ENCODE peak calls at places on chromosomes 6 and 20, in five cellular contexts. One of them, this sample, is unnamed.

GRCh38 chr6:146028250-146028789 is 542 bp upstream of the GRM1 start:
- DNase-seq in hypothalamus: peak
- DNase-seq in cerebellum: peak
- DNase-seq in AG20443: peak
- DNase-seq in left ventricle myocardium inferior: peak
- DNase-seq in this sample: peak

GRCh38 chr6:70684794-70685493 is 17.3 kb downstream of the SMAP1 start:
- DNase-seq in hypothalamus: no peak
- DNase-seq in cerebellum: no peak
- DNase-seq in AG20443: no peak
- DNase-seq in left ventricle myocardium inferior: no peak
- DNase-seq in this sample: no peak

GRCh38 chr6:130517444-130517931 is 151.7 kb downstream of the TMEM200A start:
- DNase-seq in hypothalamus: no peak
- DNase-seq in cerebellum: no peak
- DNase-seq in AG20443: no peak
- DNase-seq in left ventricle myocardium inferior: no peak
- DNase-seq in this sample: no peak

GRCh38 chr20:1005452-1006027 is 3.4 kb upstream of the RSPO4 start:
- DNase-seq in hypothalamus: no peak
- DNase-seq in cerebellum: no peak
- DNase-seq in AG20443: peak
- DNase-seq in left ventricle myocardium inferior: no peak
- DNase-seq in this sample: peak

GRCh38 chr6:35647400-35647799 is 41.3 kb downstream of the FKBP5 start:
- DNase-seq in hypothalamus: no peak
- DNase-seq in cerebellum: no peak
- DNase-seq in AG20443: no peak
- DNase-seq in left ventricle myocardium inferior: no peak
- DNase-seq in this sample: peak

GRCh38 chr6:16762547-16763477 is 1.6 kb upstream of the ATXN1 start:
- DNase-seq in hypothalamus: no peak
- DNase-seq in cerebellum: peak
- DNase-seq in AG20443: peak
- DNase-seq in left ventricle myocardium inferior: no peak
- DNase-seq in this sample: peak

GRCh38 chr6:53220605-53221004 is 72.0 kb upstream of the GCM1 start:
- DNase-seq in hypothalamus: no peak
- DNase-seq in cerebellum: no peak
- DNase-seq in AG20443: no peak
- DNase-seq in left ventricle myocardium inferior: no peak
- DNase-seq in this sample: no peak

GRCh38 chr6:44304282-44305199 is 8.6 kb downstream of the AARS2 start:
- DNase-seq in hypothalamus: no peak
- DNase-seq in cerebellum: peak
- DNase-seq in AG20443: peak
- DNase-seq in left ventricle myocardium inferior: peak
- DNase-seq in this sample: peak

GRCh38 chr20:17749979-17750721 is 50.4 kb downstream of the BANF2 start:
- DNase-seq in hypothalamus: no peak
- DNase-seq in cerebellum: no peak
- DNase-seq in AG20443: peak
- DNase-seq in left ventricle myocardium inferior: peak
- DNase-seq in this sample: no peak

GRCh38 chr20:57291003-57291402 is 24.6 kb upstream of the BMP7 start:
- DNase-seq in hypothalamus: no peak
- DNase-seq in cerebellum: no peak
- DNase-seq in AG20443: no peak
- DNase-seq in left ventricle myocardium inferior: no peak
- DNase-seq in this sample: peak

GRCh38 chr6:114108119-114109002 is 137.4 kb upstream of the HDAC2 start:
- DNase-seq in hypothalamus: peak
- DNase-seq in cerebellum: peak
- DNase-seq in AG20443: peak
- DNase-seq in left ventricle myocardium inferior: peak
- DNase-seq in this sample: peak

GRCh38 chr6:72657798-72658197 is 35.9 kb downstream of the KCNQ5 start:
- DNase-seq in hypothalamus: no peak
- DNase-seq in cerebellum: no peak
- DNase-seq in AG20443: no peak
- DNase-seq in left ventricle myocardium inferior: no peak
- DNase-seq in this sample: no peak

GRCh38 chr6:118931436-118931835 is 3.5 kb downstream of the MCM9 start:
- DNase-seq in hypothalamus: no peak
- DNase-seq in cerebellum: no peak
- DNase-seq in AG20443: no peak
- DNase-seq in left ventricle myocardium inferior: no peak
- DNase-seq in this sample: no peak

GRCh38 chr6:140078552-140079126 is 704.2 kb upstream of the CITED2 start:
- DNase-seq in hypothalamus: no peak
- DNase-seq in cerebellum: no peak
- DNase-seq in AG20443: peak
- DNase-seq in left ventricle myocardium inferior: no peak
- DNase-seq in this sample: peak